ENCODE peak calls at places on chromosome 4, in six cellular contexts. I is EL; P is memory B cell; T is activated CD4-positive, CD25-positive, alpha-beta regulatory T cell; Q is natural killer cell; L is activated naive CD4-positive, alpha-beta T cell treated with anti-CD3 and anti-CD28 coated beads for 36 hours. B is an unnamed sample.

GRCh38 chr4:87007345-87008181 is 72.8 kb downstream of the AFF1 start:
- DNase-seq in I (peak; percentile 56), P (no peak), T (no peak), Q (no peak), L (peak; percentile 66), B (peak; percentile 64)

GRCh38 chr4:11130195-11130975 is 298.3 kb downstream of the HS3ST1 start:
- DNase-seq in I (no peak), P (no peak), T (no peak), Q (no peak), L (no peak), B (no peak)

GRCh38 chr4:16116019-16116418 is 32.2 kb upstream of the PROM1 start:
- DNase-seq in I (no peak), P (no peak), T (no peak), Q (no peak), L (no peak), B (no peak)

GRCh38 chr4:62256469-62256868 is 1056.3 kb downstream of the ADGRL3 start:
- DNase-seq in I (no peak), P (no peak), T (no peak), Q (no peak), L (no peak), B (no peak)

GRCh38 chr4:106996490-106996889 is 39.6 kb downstream of the DKK2 start:
- DNase-seq in I (no peak), P (no peak), T (no peak), Q (no peak), L (no peak), B (no peak)

GRCh38 chr4:11149612-11150259 is 279.0 kb downstream of the HS3ST1 start:
- DNase-seq in I (no peak), P (no peak), T (no peak), Q (no peak), L (no peak), B (no peak)

GRCh38 chr4:38322709-38323108 is 341.3 kb upstream of the KLF3 start:
- DNase-seq in I (peak; percentile 85), P (no peak), T (no peak), Q (no peak), L (no peak), B (no peak)

GRCh38 chr4:181967401-181967800 is 275.8 kb upstream of the TENM3 start:
- DNase-seq in I (no peak), P (no peak), T (no peak), Q (no peak), L (no peak), B (no peak)

GRCh38 chr4:77187231-77187630 is 30.2 kb downstream of the CCNG2 start:
- DNase-seq in I (no peak), P (no peak), T (no peak), Q (no peak), L (no peak), B (no peak)

GRCh38 chr4:48296330-48296729 is 26.7 kb upstream of the TEC start:
- DNase-seq in I (no peak), P (no peak), T (no peak), Q (no peak), L (no peak), B (no peak)

GRCh38 chr4:140426610-140427103 is 791 bp downstream of the CLGN start:
- DNase-seq in I (no peak), P (no peak), T (no peak), Q (no peak), L (peak; percentile 5), B (peak; percentile 16)

GRCh38 chr4:61200991-61201526 is 933 bp downstream of the ADGRL3 start:
- DNase-seq in I (peak; percentile 17), P (no peak), T (no peak), Q (no peak), L (no peak), B (no peak)

GRCh38 chr4:137283737-137284136 is 248.6 kb downstream of the PCDH18 start:
- DNase-seq in I (peak; percentile 4), P (no peak), T (no peak), Q (no peak), L (no peak), B (no peak)

GRCh38 chr4:169345207-169345788 is 74.5 kb upstream of the SH3RF1 start:
- DNase-seq in I (peak; percentile 80), P (no peak), T (no peak), Q (no peak), L (no peak), B (no peak)

GRCh38 chr4:119835511-119835910 is 206.9 kb upstream of the PDE5A start:
- DNase-seq in I (no peak), P (no peak), T (no peak), Q (no peak), L (no peak), B (no peak)

GRCh38 chr4:104491396-104491821 is 3.3 kb downstream of the CXXC4 start:
- DNase-seq in I (peak; percentile 13), P (peak; percentile 23), T (no peak), Q (peak; percentile 44), L (peak; percentile 22), B (peak; percentile 53)

GRCh38 chr4:114997596-114997995 is 115.8 kb downstream of the NDST4 start:
- DNase-seq in I (no peak), P (no peak), T (no peak), Q (no peak), L (no peak), B (no peak)

GRCh38 chr4:138670681-138671080 is 344.9 kb upstream of the NOCT start:
- DNase-seq in I (no peak), P (no peak), T (no peak), Q (no peak), L (no peak), B (no peak)

GRCh38 chr4:88697588-88698329 is at the start of gene NAP1L5:
- DNase-seq in I (peak; percentile 66), P (peak; percentile 57), T (peak; percentile 7), Q (peak; percentile 75), L (peak; percentile 74), B (no peak)

GRCh38 chr4:155478336-155478825 is 101.6 kb upstream of the MAP9 start:
- DNase-seq in I (peak; percentile 5), P (no peak), T (no peak), Q (no peak), L (no peak), B (no peak)

GRCh38 chr4:4829837-4830236 is 29.6 kb upstream of the MSX1 start:
- DNase-seq in I (no peak), P (no peak), T (no peak), Q (no peak), L (no peak), B (no peak)

GRCh38 chr4:149825336-149825735 is 9.7 kb upstream of the IQCM start:
- DNase-seq in I (no peak), P (no peak), T (no peak), Q (no peak), L (no peak), B (no peak)

GRCh38 chr4:161546902-161547301 is 616.9 kb downstream of the FSTL5 start:
- DNase-seq in I (no peak), P (no peak), T (no peak), Q (no peak), L (no peak), B (no peak)

GRCh38 chr4:159395693-159396092 is 292.8 kb downstream of the RAPGEF2 start:
- DNase-seq in I (no peak), P (no peak), T (no peak), Q (no peak), L (no peak), B (no peak)

GRCh38 chr4:6499241-6499605 is 26.8 kb upstream of the PPP2R2C start:
- DNase-seq in I (no peak), P (no peak), T (no peak), Q (no peak), L (no peak), B (no peak)

GRCh38 chr4:78669453-78669852 is 106.7 kb upstream of the BMP2K start:
- DNase-seq in I (no peak), P (no peak), T (no peak), Q (no peak), L (no peak), B (no peak)

GRCh38 chr4:143410015-143410414 is 73.3 kb downstream of the GAB1 start:
- DNase-seq in I (no peak), P (no peak), T (no peak), Q (no peak), L (no peak), B (no peak)

GRCh38 chr4:41297832-41298231 is 41.1 kb downstream of the UCHL1 start:
- DNase-seq in I (no peak), P (no peak), T (no peak), Q (no peak), L (no peak), B (no peak)

GRCh38 chr4:118817178-118817930 is 18.6 kb downstream of the SEC24D start:
- DNase-seq in I (no peak), P (no peak), T (no peak), Q (no peak), L (no peak), B (no peak)